ENCODE peak calls at places on chromosome 13, in four cellular contexts. L, P, U and Z are unnamed samples.

GRCh38 chr13:79108914-79109643 is 297.0 kb downstream of the RBM26 start:
- DNase-seq in L (no peak), P (no peak), U (no peak), Z (no peak)

GRCh38 chr13:111423168-111423785 is 102.8 kb downstream of the TEX29 start:
- DNase-seq in L (no peak), P (no peak), U (no peak), Z (no peak)

GRCh38 chr13:60790620-60791019 is 393.6 kb downstream of the TDRD3 start:
- DNase-seq in L (no peak), P (no peak), U (no peak), Z (no peak)

GRCh38 chr13:77222000-77222690 is 104.7 kb downstream of the MYCBP2 start:
- DNase-seq in L (no peak), P (no peak), U (no peak), Z (no peak)

GRCh38 chr13:36666482-36667264 is 7.1 kb upstream of the SERTM1 start:
- DNase-seq in L (no peak), P (no peak), U (no peak), Z (no peak)

GRCh38 chr13:36046672-36047071 is 84.5 kb downstream of the DCLK1 start:
- DNase-seq in L (no peak), P (no peak), U (no peak), Z (no peak)

GRCh38 chr13:50800091-50800739 is 43.3 kb downstream of the DLEU7 start:
- DNase-seq in L (no peak), P (no peak), U (no peak), Z (no peak)

GRCh38 chr13:48902421-48902820 is 73.3 kb upstream of the FNDC3A start:
- DNase-seq in L (no peak), P (no peak), U (no peak), Z (peak; percentile 58)

GRCh38 chr13:20359335-20359734 is 127.2 kb upstream of the GJB6 start:
- DNase-seq in L (no peak), P (peak; percentile 96), U (no peak), Z (peak; percentile 87)

GRCh38 chr13:43227721-43228120 is 204.3 kb downstream of the DNAJC15 start:
- DNase-seq in L (no peak), P (no peak), U (no peak), Z (no peak)

GRCh38 chr13:80339841-80340642 is 884 bp downstream of the SPRY2 start:
- DNase-seq in L (peak; percentile 46), P (no peak), U (peak; percentile 50), Z (no peak)

GRCh38 chr13:46041335-46041934 is 11.1 kb downstream of the ZC3H13 start:
- DNase-seq in L (no peak), P (no peak), U (no peak), Z (no peak)

GRCh38 chr13:63190219-63190618 is 1774.6 kb upstream of the PCDH20 start:
- DNase-seq in L (no peak), P (no peak), U (no peak), Z (no peak)

GRCh38 chr13:49466240-49466914 is 22.3 kb downstream of the SETDB2 start:
- DNase-seq in L (no peak), P (no peak), U (no peak), Z (peak; percentile 56)

GRCh38 chr13:33287142-33287882 is 1.8 kb upstream of the STARD13 start:
- DNase-seq in L (no peak), P (no peak), U (no peak), Z (no peak)

GRCh38 chr13:73040968-73041580 is 17.7 kb upstream of the KLF5 start:
- DNase-seq in L (no peak), P (no peak), U (no peak), Z (no peak)

GRCh38 chr13:113421673-113422270 is 31.5 kb downstream of the ADPRHL1 start:
- DNase-seq in L (peak; percentile 53), P (no peak), U (no peak), Z (no peak)

GRCh38 chr13:113763254-113763653 is 4.2 kb downstream of the TMEM255B start:
- DNase-seq in L (no peak), P (no peak), U (no peak), Z (no peak)

GRCh38 chr13:53010374-53011105 is 18.1 kb upstream of the OLFM4 start:
- DNase-seq in L (no peak), P (no peak), U (peak; percentile 82), Z (peak; percentile 4)

GRCh38 chr13:34507630-34508029 is 434.4 kb upstream of the NBEA start:
- DNase-seq in L (no peak), P (no peak), U (no peak), Z (no peak)

GRCh38 chr13:113959198-113959597 is 14.7 kb downstream of the C13orf46 start:
- DNase-seq in L (no peak), P (no peak), U (peak; percentile 57), Z (no peak)

GRCh38 chr13:33483471-33483870 is 197.9 kb upstream of the STARD13 start:
- DNase-seq in L (no peak), P (no peak), U (no peak), Z (no peak)

GRCh38 chr13:112831801-112832200 is 137.2 kb upstream of the MCF2L start:
- DNase-seq in L (no peak), P (no peak), U (no peak), Z (no peak)

GRCh38 chr13:109945206-109945960 is 159.0 kb upstream of the IRS2 start:
- DNase-seq in L (no peak), P (peak; percentile 63), U (no peak), Z (peak; percentile 23)

GRCh38 chr13:37313383-37313782 is 207.9 kb upstream of the CSNK1A1L start:
- DNase-seq in L (no peak), P (peak; percentile 71), U (no peak), Z (no peak)

GRCh38 chr13:46492946-46493345 is 60.0 kb upstream of the LRCH1 start:
- DNase-seq in L (no peak), P (no peak), U (peak; percentile 14), Z (no peak)

GRCh38 chr13:23715762-23716235 is 145.6 kb downstream of the TNFRSF19 start:
- DNase-seq in L (no peak), P (no peak), U (no peak), Z (no peak)

GRCh38 chr13:100434010-100434763 is 154.4 kb downstream of the GGACT start:
- DNase-seq in L (no peak), P (no peak), U (no peak), Z (peak; percentile 66)

GRCh38 chr13:102690883-102691282 is 4.0 kb downstream of the METTL21C start:
- DNase-seq in L (no peak), P (no peak), U (no peak), Z (no peak)

GRCh38 chr13:56909896-56910600 is 230.7 kb upstream of the PRR20A start:
- DNase-seq in L (no peak), P (no peak), U (no peak), Z (no peak)

GRCh38 chr13:66926200-66926850 is 303.8 kb downstream of the PCDH9 start:
- DNase-seq in L (no peak), P (no peak), U (no peak), Z (no peak)

GRCh38 chr13:114339779-114340534 is 25.7 kb downstream of the CHAMP1 start:
- DNase-seq in L (no peak), P (no peak), U (peak; percentile 61), Z (no peak)

GRCh38 chr13:40619479-40619814 is 47.0 kb downstream of the FOXO1 start:
- DNase-seq in L (no peak), P (no peak), U (no peak), Z (no peak)
- TF ChIP-seq CTCF in L (no peak), P (no peak), U (no peak), Z (no peak)

GRCh38 chr13:99182439-99182838 is 18.2 kb upstream of the UBAC2 start:
- DNase-seq in L (no peak), P (no peak), U (no peak), Z (no peak)
- TF ChIP-seq CTCF in L (no peak), P (no peak), U (no peak), Z (no peak)

GRCh38 chr13:27622102-27622820 is 569 bp downstream of the POLR1D start:
- DNase-seq in L (no peak), P (no peak), U (no peak), Z (no peak)
- TF ChIP-seq CTCF in L (no peak), P (peak; percentile 10), U (no peak), Z (peak; percentile 42)

DNA sequence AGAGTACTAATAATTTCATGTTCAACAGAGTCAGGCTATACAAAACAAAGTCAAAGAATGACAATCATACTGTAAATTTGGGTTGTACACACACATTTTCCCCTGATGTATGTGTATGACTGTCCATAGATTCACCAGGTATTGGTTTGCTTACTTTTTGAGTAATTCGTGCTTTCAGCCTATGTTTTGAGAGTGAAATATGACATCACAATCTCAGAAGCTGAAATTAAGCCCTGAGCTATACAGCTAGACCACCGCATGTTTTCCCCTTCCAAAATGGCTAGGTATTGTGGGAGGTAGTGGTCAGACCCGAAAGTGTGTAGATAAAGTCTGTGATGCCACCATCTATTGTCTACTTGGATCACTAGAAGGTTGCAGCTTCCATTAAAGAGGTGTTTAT is 102.8 kb downstream of the KATNAL1 start:
- DNase-seq in L (no peak), P (no peak), U (no peak), Z (no peak)
- TF ChIP-seq CTCF in L (no peak), P (no peak), U (no peak), Z (no peak)

GRCh38 chr13:24741016-24741662 is 22.8 kb upstream of the RNF17 start:
- DNase-seq in L (no peak), P (no peak), U (no peak), Z (no peak)
- TF ChIP-seq CTCF in L (no peak), P (no peak), U (no peak), Z (peak; percentile 30)